ENCODE peak calls at places on chromosome 13, in eight cellular contexts. One of them, this sample, is unnamed.
A peak's percentile ranks its signal among the peaks of the same experiment; 100 is the strongest.

GRCh38 chr13:106274551-106275208 is 260.8 kb downstream of the EFNB2 start:
- DNase-seq in ascending aorta: no peak
- DNase-seq in progenitor cell of endocrine pancreas: no peak
- DNase-seq in uterus: no peak
- DNase-seq in neural progenitor cell: no peak
- DNase-seq in AG04450: no peak
- DNase-seq in left ventricle myocardium inferior: no peak
- DNase-seq in GM13976: no peak
- DNase-seq in this sample: no peak

GRCh38 chr13:95641961-95642621 is 2.4 kb downstream of the DZIP1 start:
- DNase-seq in ascending aorta: peak; percentile 68
- DNase-seq in progenitor cell of endocrine pancreas: peak; percentile 45
- DNase-seq in uterus: peak; percentile 40
- DNase-seq in neural progenitor cell: peak; percentile 80
- DNase-seq in AG04450: no peak
- DNase-seq in left ventricle myocardium inferior: peak; percentile 41
- DNase-seq in GM13976: peak; percentile 35
- DNase-seq in this sample: no peak

GRCh38 chr13:40233731-40234195 is 432.7 kb downstream of the FOXO1 start:
- DNase-seq in ascending aorta: no peak
- DNase-seq in progenitor cell of endocrine pancreas: no peak
- DNase-seq in uterus: peak; percentile 76
- DNase-seq in neural progenitor cell: no peak
- DNase-seq in AG04450: no peak
- DNase-seq in left ventricle myocardium inferior: peak; percentile 68
- DNase-seq in GM13976: no peak
- DNase-seq in this sample: no peak

GRCh38 chr13:31204592-31204991 is 4.8 kb downstream of the B3GLCT start:
- DNase-seq in ascending aorta: no peak
- DNase-seq in progenitor cell of endocrine pancreas: no peak
- DNase-seq in uterus: no peak
- DNase-seq in neural progenitor cell: no peak
- DNase-seq in AG04450: no peak
- DNase-seq in left ventricle myocardium inferior: no peak
- DNase-seq in GM13976: no peak
- DNase-seq in this sample: no peak

GRCh38 chr13:110575322-110576069 is 14.0 kb upstream of the RAB20 start:
- DNase-seq in ascending aorta: no peak
- DNase-seq in progenitor cell of endocrine pancreas: no peak
- DNase-seq in uterus: no peak
- DNase-seq in neural progenitor cell: peak; percentile 18
- DNase-seq in AG04450: no peak
- DNase-seq in left ventricle myocardium inferior: peak; percentile 26
- DNase-seq in GM13976: peak; percentile 80
- DNase-seq in this sample: no peak

GRCh38 chr13:29771247-29771646 is 79.2 kb downstream of the UBL3 start:
- DNase-seq in ascending aorta: no peak
- DNase-seq in progenitor cell of endocrine pancreas: no peak
- DNase-seq in uterus: no peak
- DNase-seq in neural progenitor cell: peak; percentile 25
- DNase-seq in AG04450: no peak
- DNase-seq in left ventricle myocardium inferior: no peak
- DNase-seq in GM13976: no peak
- DNase-seq in this sample: no peak

GRCh38 chr13:73200432-73200831 is 141.6 kb downstream of the KLF5 start:
- DNase-seq in ascending aorta: no peak
- DNase-seq in progenitor cell of endocrine pancreas: no peak
- DNase-seq in uterus: no peak
- DNase-seq in neural progenitor cell: no peak
- DNase-seq in AG04450: no peak
- DNase-seq in left ventricle myocardium inferior: no peak
- DNase-seq in GM13976: no peak
- DNase-seq in this sample: no peak

GRCh38 chr13:32881074-32881791 is 135.0 kb upstream of the KL start:
- DNase-seq in ascending aorta: no peak
- DNase-seq in progenitor cell of endocrine pancreas: no peak
- DNase-seq in uterus: peak; percentile 66
- DNase-seq in neural progenitor cell: no peak
- DNase-seq in AG04450: no peak
- DNase-seq in left ventricle myocardium inferior: no peak
- DNase-seq in GM13976: no peak
- DNase-seq in this sample: no peak

GRCh38 chr13:110420626-110421025 is 113.5 kb downstream of the COL4A2 start:
- DNase-seq in ascending aorta: no peak
- DNase-seq in progenitor cell of endocrine pancreas: no peak
- DNase-seq in uterus: no peak
- DNase-seq in neural progenitor cell: no peak
- DNase-seq in AG04450: no peak
- DNase-seq in left ventricle myocardium inferior: no peak
- DNase-seq in GM13976: no peak
- DNase-seq in this sample: peak; percentile 28

GRCh38 chr13:38566023-38566422 is 120.9 kb upstream of the FREM2 start:
- DNase-seq in ascending aorta: no peak
- DNase-seq in progenitor cell of endocrine pancreas: no peak
- DNase-seq in uterus: no peak
- DNase-seq in neural progenitor cell: no peak
- DNase-seq in AG04450: no peak
- DNase-seq in left ventricle myocardium inferior: no peak
- DNase-seq in GM13976: no peak
- DNase-seq in this sample: no peak

GRCh38 chr13:40644838-40645620 is 21.4 kb downstream of the FOXO1 start:
- DNase-seq in ascending aorta: no peak
- DNase-seq in progenitor cell of endocrine pancreas: no peak
- DNase-seq in uterus: no peak
- DNase-seq in neural progenitor cell: peak; percentile 29
- DNase-seq in AG04450: no peak
- DNase-seq in left ventricle myocardium inferior: no peak
- DNase-seq in GM13976: no peak
- DNase-seq in this sample: no peak

GRCh38 chr13:50676602-50677001 is 166.9 kb downstream of the DLEU7 start:
- DNase-seq in ascending aorta: no peak
- DNase-seq in progenitor cell of endocrine pancreas: no peak
- DNase-seq in uterus: no peak
- DNase-seq in neural progenitor cell: no peak
- DNase-seq in AG04450: no peak
- DNase-seq in left ventricle myocardium inferior: no peak
- DNase-seq in GM13976: no peak
- DNase-seq in this sample: no peak

GRCh38 chr13:99873832-99874430 is 97.6 kb downstream of the ZIC5 start:
- DNase-seq in ascending aorta: no peak
- DNase-seq in progenitor cell of endocrine pancreas: no peak
- DNase-seq in uterus: no peak
- DNase-seq in neural progenitor cell: no peak
- DNase-seq in AG04450: no peak
- DNase-seq in left ventricle myocardium inferior: no peak
- DNase-seq in GM13976: no peak
- DNase-seq in this sample: no peak

GRCh38 chr13:44874176-44874575 is 115.1 kb downstream of the NUFIP1 start:
- DNase-seq in ascending aorta: peak; percentile 58
- DNase-seq in progenitor cell of endocrine pancreas: no peak
- DNase-seq in uterus: no peak
- DNase-seq in neural progenitor cell: no peak
- DNase-seq in AG04450: no peak
- DNase-seq in left ventricle myocardium inferior: no peak
- DNase-seq in GM13976: no peak
- DNase-seq in this sample: peak; percentile 75

GRCh38 chr13:29227560-29227959 is 367.9 kb downstream of the SLC7A1 start:
- DNase-seq in ascending aorta: no peak
- DNase-seq in progenitor cell of endocrine pancreas: no peak
- DNase-seq in uterus: no peak
- DNase-seq in neural progenitor cell: no peak
- DNase-seq in AG04450: no peak
- DNase-seq in left ventricle myocardium inferior: no peak
- DNase-seq in GM13976: no peak
- DNase-seq in this sample: no peak

GRCh38 chr13:34747507-34747906 is 194.6 kb upstream of the NBEA start:
- DNase-seq in ascending aorta: no peak
- DNase-seq in progenitor cell of endocrine pancreas: no peak
- DNase-seq in uterus: no peak
- DNase-seq in neural progenitor cell: no peak
- DNase-seq in AG04450: no peak
- DNase-seq in left ventricle myocardium inferior: no peak
- DNase-seq in GM13976: no peak
- DNase-seq in this sample: no peak

GRCh38 chr13:74629985-74630384 is 495.8 kb upstream of the KLF12 start:
- DNase-seq in ascending aorta: peak; percentile 76
- DNase-seq in progenitor cell of endocrine pancreas: no peak
- DNase-seq in uterus: peak; percentile 16
- DNase-seq in neural progenitor cell: no peak
- DNase-seq in AG04450: no peak
- DNase-seq in left ventricle myocardium inferior: no peak
- DNase-seq in GM13976: no peak
- DNase-seq in this sample: no peak

GRCh38 chr13:42654212-42654611 is 80.3 kb downstream of the TNFSF11 start:
- DNase-seq in ascending aorta: no peak
- DNase-seq in progenitor cell of endocrine pancreas: no peak
- DNase-seq in uterus: no peak
- DNase-seq in neural progenitor cell: no peak
- DNase-seq in AG04450: no peak
- DNase-seq in left ventricle myocardium inferior: no peak
- DNase-seq in GM13976: no peak
- DNase-seq in this sample: no peak

GRCh38 chr13:52969373-52969772 is 59.2 kb upstream of the OLFM4 start:
- DNase-seq in ascending aorta: no peak
- DNase-seq in progenitor cell of endocrine pancreas: no peak
- DNase-seq in uterus: no peak
- DNase-seq in neural progenitor cell: no peak
- DNase-seq in AG04450: no peak
- DNase-seq in left ventricle myocardium inferior: no peak
- DNase-seq in GM13976: no peak
- DNase-seq in this sample: no peak

GRCh38 chr13:53200498-53201453 is 172.2 kb downstream of the OLFM4 start:
- DNase-seq in ascending aorta: no peak
- DNase-seq in progenitor cell of endocrine pancreas: peak; percentile 73
- DNase-seq in uterus: no peak
- DNase-seq in neural progenitor cell: peak; percentile 96
- DNase-seq in AG04450: no peak
- DNase-seq in left ventricle myocardium inferior: peak; percentile 23
- DNase-seq in GM13976: peak; percentile 37
- DNase-seq in this sample: no peak

GRCh38 chr13:27280841-27281240 is 10.2 kb downstream of the RASL11A start:
- DNase-seq in ascending aorta: no peak
- DNase-seq in progenitor cell of endocrine pancreas: no peak
- DNase-seq in uterus: no peak
- DNase-seq in neural progenitor cell: no peak
- DNase-seq in AG04450: no peak
- DNase-seq in left ventricle myocardium inferior: no peak
- DNase-seq in GM13976: no peak
- DNase-seq in this sample: no peak

GRCh38 chr13:22740264-22740663 is 440.5 kb upstream of the SGCG start:
- DNase-seq in ascending aorta: no peak
- DNase-seq in progenitor cell of endocrine pancreas: no peak
- DNase-seq in uterus: no peak
- DNase-seq in neural progenitor cell: peak; percentile 49
- DNase-seq in AG04450: no peak
- DNase-seq in left ventricle myocardium inferior: no peak
- DNase-seq in GM13976: no peak
- DNase-seq in this sample: no peak
- TF ChIP-seq CTCF in ascending aorta: no peak
- TF ChIP-seq CTCF in progenitor cell of endocrine pancreas: peak; percentile 17
- TF ChIP-seq CTCF in uterus: no peak
- TF ChIP-seq CTCF in neural progenitor cell: peak; percentile 74
- TF ChIP-seq CTCF in AG04450: no peak
- TF ChIP-seq CTCF in left ventricle myocardium inferior: peak; percentile 14
- TF ChIP-seq CTCF in GM13976: no peak
- TF ChIP-seq CTCF in this sample: no peak

DNA sequence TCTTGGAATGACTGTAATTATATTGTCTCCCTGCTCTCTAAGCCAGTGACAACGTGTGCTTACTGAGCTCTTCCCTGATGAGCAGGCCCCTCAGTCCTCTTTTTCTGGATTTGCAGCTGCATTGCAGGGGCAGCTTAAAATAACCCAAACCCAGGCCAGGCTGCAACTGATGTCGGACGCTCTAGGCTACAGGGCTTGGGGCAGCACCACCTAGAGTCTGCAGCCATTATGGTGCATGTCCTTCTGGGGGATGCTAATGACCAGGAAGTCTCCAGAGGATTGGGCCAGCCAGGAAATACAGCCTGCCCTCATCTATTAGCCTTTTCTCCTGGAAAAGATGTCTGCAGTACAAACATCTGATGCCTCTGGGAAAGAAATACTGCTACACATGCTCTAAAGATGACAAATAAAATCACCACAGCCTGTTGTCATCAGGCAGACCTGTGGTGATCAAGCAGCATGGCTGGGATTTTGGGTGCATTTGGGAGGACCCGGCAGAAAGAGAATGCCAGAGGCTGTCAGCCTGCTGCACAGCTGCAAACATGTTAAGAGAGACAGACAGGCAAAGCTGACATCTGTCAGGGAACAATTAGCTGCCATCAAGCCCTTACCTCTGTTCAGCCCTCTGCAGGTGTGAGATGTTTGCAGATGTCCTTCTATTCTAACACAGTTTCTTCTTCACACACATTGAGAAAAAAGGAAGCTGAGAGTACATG is 51.8 kb downstream of the CCDC70 start:
- DNase-seq in ascending aorta: peak; percentile 27
- DNase-seq in progenitor cell of endocrine pancreas: no peak
- DNase-seq in uterus: no peak
- DNase-seq in neural progenitor cell: peak; percentile 60
- DNase-seq in AG04450: no peak
- DNase-seq in left ventricle myocardium inferior: no peak
- DNase-seq in GM13976: no peak
- DNase-seq in this sample: no peak
- TF ChIP-seq CTCF in ascending aorta: no peak
- TF ChIP-seq CTCF in progenitor cell of endocrine pancreas: no peak
- TF ChIP-seq CTCF in uterus: no peak
- TF ChIP-seq CTCF in neural progenitor cell: peak; percentile 44
- TF ChIP-seq CTCF in AG04450: no peak
- TF ChIP-seq CTCF in left ventricle myocardium inferior: peak; percentile 13
- TF ChIP-seq CTCF in GM13976: no peak
- TF ChIP-seq CTCF in this sample: no peak

GRCh38 chr13:59112375-59112774 is 1051.4 kb downstream of the DIAPH3 start:
- DNase-seq in ascending aorta: peak; percentile 64
- DNase-seq in progenitor cell of endocrine pancreas: no peak
- DNase-seq in uterus: no peak
- DNase-seq in neural progenitor cell: peak; percentile 15
- DNase-seq in AG04450: peak; percentile 90
- DNase-seq in left ventricle myocardium inferior: no peak
- DNase-seq in GM13976: no peak
- DNase-seq in this sample: no peak

GRCh38 chr13:59111711-59112110 is 1052.0 kb downstream of the DIAPH3 start:
- DNase-seq in ascending aorta: no peak
- DNase-seq in progenitor cell of endocrine pancreas: no peak
- DNase-seq in uterus: no peak
- DNase-seq in neural progenitor cell: no peak
- DNase-seq in AG04450: peak; percentile 42
- DNase-seq in left ventricle myocardium inferior: no peak
- DNase-seq in GM13976: no peak
- DNase-seq in this sample: no peak
- TF ChIP-seq CTCF in ascending aorta: no peak
- TF ChIP-seq CTCF in progenitor cell of endocrine pancreas: no peak
- TF ChIP-seq CTCF in uterus: no peak
- TF ChIP-seq CTCF in neural progenitor cell: no peak
- TF ChIP-seq CTCF in AG04450: no peak
- TF ChIP-seq CTCF in left ventricle myocardium inferior: no peak
- TF ChIP-seq CTCF in GM13976: no peak
- TF ChIP-seq CTCF in this sample: no peak

DNA sequence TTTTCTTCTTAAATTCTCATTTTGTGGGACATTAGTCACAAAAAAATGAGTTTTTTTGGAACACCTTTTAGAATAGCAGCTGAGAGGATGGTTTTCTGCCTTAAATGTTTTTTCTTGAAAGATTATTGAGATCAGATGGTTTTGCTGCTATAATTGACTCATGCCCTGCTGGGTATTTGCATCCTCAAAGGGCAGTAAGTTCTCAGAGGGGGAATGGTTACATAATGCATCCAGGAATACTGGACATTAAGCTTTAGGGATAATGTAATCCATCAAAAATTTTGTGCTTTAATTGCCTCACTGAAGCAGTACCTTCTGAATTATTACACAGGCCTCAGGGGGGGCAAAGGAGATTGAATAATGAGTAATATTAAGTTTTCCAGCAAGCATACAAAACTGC is 866.3 kb upstream of the SPRY2 start:
- DNase-seq in ascending aorta: no peak
- DNase-seq in progenitor cell of endocrine pancreas: no peak
- DNase-seq in uterus: no peak
- DNase-seq in neural progenitor cell: no peak
- DNase-seq in AG04450: no peak
- DNase-seq in left ventricle myocardium inferior: no peak
- DNase-seq in GM13976: no peak
- DNase-seq in this sample: no peak
- TF ChIP-seq CTCF in ascending aorta: no peak
- TF ChIP-seq CTCF in progenitor cell of endocrine pancreas: no peak
- TF ChIP-seq CTCF in uterus: no peak
- TF ChIP-seq CTCF in neural progenitor cell: no peak
- TF ChIP-seq CTCF in AG04450: no peak
- TF ChIP-seq CTCF in left ventricle myocardium inferior: no peak
- TF ChIP-seq CTCF in GM13976: no peak
- TF ChIP-seq CTCF in this sample: no peak